ENCODE peak calls at places on chromosomes 5 and 9, in nine cellular contexts. S is HTR-8/SVneo, J is PC-3, I is EL, Z is NCI-H1930, W is renal cortical epithelial cell, L is activated T-helper 1 cell treated with Interleukin-2 at 50 U/mL for 16 hours, T is HEK293T, C is H1. B is an unnamed sample.

GRCh38 chr9:16282216-16282615 is 588.3 kb downstream of the BNC2 start:
- DNase-seq in S (no peak), J (peak; percentile 49), I (peak; percentile 66), Z (no peak), W (peak; percentile 95), L (no peak), T (no peak), C (no peak), B (peak; percentile 63)

GRCh38 chr5:108119123-108119522 is 262.8 kb downstream of the FBXL17 start:
- DNase-seq in S (no peak), J (no peak), I (no peak), Z (no peak), W (peak; percentile 27), L (no peak), T (no peak), C (no peak), B (no peak)

GRCh38 chr5:173764321-173765029 is 123.7 kb upstream of the CPEB4 start:
- DNase-seq in S (peak; percentile 94), J (peak; percentile 95), I (peak; percentile 96), Z (no peak), W (peak; percentile 98), L (no peak), T (peak; percentile 74), C (no peak), B (peak; percentile 95)

GRCh38 chr9:93567271-93567959 is 9.0 kb upstream of the PHF2 start:
- DNase-seq in S (no peak), J (no peak), I (peak; percentile 17), Z (no peak), W (no peak), L (no peak), T (no peak), C (no peak), B (no peak)

GRCh38 chr5:59746261-59746765 is 147.2 kb downstream of the PDE4D start:
- DNase-seq in S (no peak), J (peak; percentile 83), I (peak; percentile 67), Z (no peak), W (peak; percentile 68), L (no peak), T (no peak), C (no peak), B (peak; percentile 62)

GRCh38 chr9:134328341-134328840 is 2.1 kb downstream of the RXRA start:
- DNase-seq in S (no peak), J (no peak), I (peak; percentile 33), Z (no peak), W (no peak), L (no peak), T (no peak), C (no peak), B (no peak)

GRCh38 chr9:18489861-18490260 is 15.9 kb downstream of the ADAMTSL1 start:
- DNase-seq in S (no peak), J (peak; percentile 30), I (peak; percentile 76), Z (no peak), W (no peak), L (no peak), T (no peak), C (no peak), B (peak; percentile 58)

GRCh38 chr5:141095263-141095641 is 837 bp downstream of the PCDHB2 start:
- DNase-seq in S (no peak), J (no peak), I (no peak), Z (no peak), W (no peak), L (no peak), T (no peak), C (no peak), B (no peak)

GRCh38 chr9:4750021-4750673 is 9.1 kb upstream of the AK3 start:
- DNase-seq in S (peak; percentile 45), J (peak; percentile 75), I (peak; percentile 55), Z (peak; percentile 35), W (peak; percentile 50), L (no peak), T (no peak), C (no peak), B (peak; percentile 56)

GRCh38 chr5:57267796-57268195 is 93.9 kb downstream of the GPBP1 start:
- DNase-seq in S (no peak), J (no peak), I (no peak), Z (no peak), W (no peak), L (no peak), T (no peak), C (no peak), B (no peak)

GRCh38 chr5:139178582-139178917 is 19.6 kb downstream of the SIL1 start:
- DNase-seq in S (no peak), J (no peak), I (no peak), Z (no peak), W (no peak), L (no peak), T (no peak), C (no peak), B (no peak)

GRCh38 chr5:126373621-126374416 is 49.4 kb upstream of the GRAMD2B start:
- DNase-seq in S (no peak), J (peak; percentile 36), I (peak; percentile 70), Z (no peak), W (peak; percentile 78), L (no peak), T (no peak), C (no peak), B (peak; percentile 91)

GRCh38 chr5:96741911-96742310 is 65.8 kb downstream of the ERAP1 start:
- DNase-seq in S (no peak), J (no peak), I (no peak), Z (no peak), W (no peak), L (no peak), T (no peak), C (no peak), B (no peak)

GRCh38 chr9:96137666-96138429 is 164.1 kb downstream of the HSD17B3 start:
- DNase-seq in S (no peak), J (no peak), I (peak; percentile 34), Z (no peak), W (peak; percentile 16), L (no peak), T (no peak), C (no peak), B (no peak)

GRCh38 chr5:93705896-93706295 is 35.5 kb downstream of the POU5F2 start:
- DNase-seq in S (no peak), J (no peak), I (peak; percentile 43), Z (no peak), W (no peak), L (no peak), T (no peak), C (no peak), B (peak; percentile 26)

GRCh38 chr5:55391707-55392106 is 83.9 kb downstream of the MTREX start:
- DNase-seq in S (no peak), J (no peak), I (no peak), Z (no peak), W (no peak), L (no peak), T (no peak), C (no peak), B (no peak)

B was measured in HFFc6.